ENCODE peak calls at places on chromosomes 12 and 14, in four cellular contexts. I, X, M and J are unnamed samples.
A peak's percentile ranks its signal among the peaks of the same experiment; 100 is the strongest.

GRCh38 chr12:4011597-4011996 is 138.4 kb upstream of the PARP11 start:
- DNase-seq in M (no peak), X (peak; percentile 98), I (no peak), J (no peak)

GRCh38 chr12:101501410-101502045 is 26.4 kb downstream of the SPIC start:
- DNase-seq in X (no peak), M (no peak), I (no peak), J (no peak)

GRCh38 chr14:28867571-28867970 is 101.0 kb downstream of the FOXG1 start:
- DNase-seq in X (no peak), I (no peak), M (no peak), J (no peak)

GRCh38 chr14:93375673-93376156 is 28.7 kb downstream of the COX8C start:
- DNase-seq in I (no peak), X (no peak), M (peak; percentile 86), J (no peak)

GRCh38 chr12:113594967-113595366 is 123.3 kb upstream of the LHX5 start:
- DNase-seq in X (no peak), I (no peak), M (no peak), J (no peak)

GRCh38 chr12:22858849-22859569 is 234.0 kb downstream of the ETNK1 start:
- DNase-seq in X (no peak), I (no peak), M (no peak), J (no peak)

GRCh38 chr12:40049268-40049667 is 56.6 kb downstream of the SLC2A13 start:
- DNase-seq in I (no peak), M (no peak), X (no peak), J (no peak)

GRCh38 chr12:114809132-114809531 is 125.2 kb upstream of the TBX3 start:
- DNase-seq in X (no peak), I (no peak), M (no peak), J (no peak)

GRCh38 chr12:56271031-56271430 is 4.3 kb downstream of the COQ10A start:
- DNase-seq in X (no peak), M (no peak), I (peak; percentile 58), J (peak; percentile 45)

GRCh38 chr12:27003421-27004311 is 10.5 kb downstream of the TM7SF3 start:
- DNase-seq in I (no peak), X (no peak), M (no peak), J (no peak)

GRCh38 chr12:93335603-93336162 is 42.0 kb upstream of the NUDT4 start:
- DNase-seq in I (no peak), X (no peak), M (no peak), J (no peak)

GRCh38 chr12:98260276-98260675 is 255.1 kb upstream of the TMPO start:
- DNase-seq in I (no peak), X (no peak), M (no peak), J (no peak)

GRCh38 chr12:103560604-103561101 is 26.4 kb upstream of the STAB2 start:
- DNase-seq in M (no peak), I (no peak), X (peak; percentile 72), J (no peak)

GRCh38 chr14:99356031-99356430 is 84.0 kb upstream of the BCL11B start:
- DNase-seq in X (no peak), M (no peak), I (no peak), J (no peak)

GRCh38 chr14:87148655-87149054 is 844.3 kb downstream of the GALC start:
- DNase-seq in M (no peak), I (no peak), X (no peak), J (no peak)

GRCh38 chr12:19227880-19228210 is 98.3 kb downstream of the PLEKHA5 start:
- DNase-seq in M (no peak), X (no peak), I (no peak), J (no peak)

GRCh38 chr12:65853489-65854157 is 29.3 kb downstream of the HMGA2 start:
- DNase-seq in M (no peak), X (no peak), I (no peak), J (no peak)

GRCh38 chr12:58346032-58346632 is 404.8 kb downstream of the ATP23 start:
- DNase-seq in X (peak; percentile 4), I (peak; percentile 17), M (no peak), J (peak; percentile 31)

GRCh38 chr12:132123970-132124765 is 20.0 kb downstream of the DDX51 start:
- DNase-seq in M (no peak), I (no peak), X (no peak), J (no peak)

GRCh38 chr12:130816055-130816454 is 23.0 kb downstream of the STX2 start:
- DNase-seq in I (no peak), M (no peak), X (no peak), J (no peak)

GRCh38 chr14:31405599-31406251 is 14.6 kb downstream of the HEATR5A start:
- DNase-seq in M (no peak), X (no peak), I (peak; percentile 17), J (no peak)

GRCh38 chr12:26830783-26831601 is 2.0 kb downstream of the ITPR2 start:
- DNase-seq in I (no peak), M (no peak), X (no peak), J (no peak)

GRCh38 chr12:3920378-3921141 is 47.4 kb upstream of the PARP11 start:
- DNase-seq in I (no peak), X (peak; percentile 66), M (no peak), J (peak; percentile 18)

GRCh38 chr12:89138048-89138852 is 214.1 kb downstream of the DUSP6 start:
- DNase-seq in X (no peak), I (no peak), M (no peak), J (peak; percentile 16)

GRCh38 chr12:94679554-94679953 is 29.2 kb upstream of the TMCC3 start:
- DNase-seq in X (no peak), M (no peak), I (no peak), J (no peak)

GRCh38 chr12:24948452-24948815 is 467 bp downstream of the BCAT1 start:
- DNase-seq in M (peak; percentile 73), X (no peak), I (peak; percentile 48), J (peak; percentile 32)

GRCh38 chr12:131407221-131408035 is 303.5 kb upstream of the SFSWAP start:
- DNase-seq in X (no peak), I (no peak), M (no peak), J (no peak)

GRCh38 chr14:87628129-87628528 is 364.9 kb downstream of the GALC start:
- DNase-seq in X (peak; percentile 1), M (no peak), I (no peak), J (no peak)

GRCh38 chr12:104604995-104605675 is 148.4 kb downstream of the CHST11 start:
- DNase-seq in M (no peak), I (no peak), X (no peak), J (no peak)

GRCh38 chr12:57772429-57773322 is at the start of gene EEF1AKMT3:
- DNase-seq in X (peak; percentile 35), M (no peak), I (peak; percentile 80), J (peak; percentile 67)

GRCh38 chr12:15956413-15957185 is 45.5 kb downstream of the DERA start:
- DNase-seq in M (no peak), I (no peak), X (no peak), J (no peak)

GRCh38 chr12:51692016-51692415 is 101.0 kb downstream of the SCN8A start:
- DNase-seq in M (no peak), X (no peak), I (no peak), J (no peak)

GRCh38 chr14:32694795-32695449 is 243.8 kb upstream of the NPAS3 start:
- DNase-seq in M (no peak), X (no peak), I (no peak), J (no peak)
- TF ChIP-seq TARDBP in M (no peak), X (no peak), I (no peak), J (no peak)

GRCh38 chr14:67833403-67833802 is 13.8 kb downstream of the RAD51B start:
- DNase-seq in I (no peak), X (no peak), M (no peak), J (no peak)

GRCh38 chr14:67835596-67835995 is 16.0 kb downstream of the RAD51B start:
- DNase-seq in I (no peak), X (peak; percentile 27), M (no peak), J (no peak)

GRCh38 chr14:67831122-67831521 is 11.5 kb downstream of the RAD51B start:
- DNase-seq in I (no peak), M (no peak), X (no peak), J (no peak)

DNA sequence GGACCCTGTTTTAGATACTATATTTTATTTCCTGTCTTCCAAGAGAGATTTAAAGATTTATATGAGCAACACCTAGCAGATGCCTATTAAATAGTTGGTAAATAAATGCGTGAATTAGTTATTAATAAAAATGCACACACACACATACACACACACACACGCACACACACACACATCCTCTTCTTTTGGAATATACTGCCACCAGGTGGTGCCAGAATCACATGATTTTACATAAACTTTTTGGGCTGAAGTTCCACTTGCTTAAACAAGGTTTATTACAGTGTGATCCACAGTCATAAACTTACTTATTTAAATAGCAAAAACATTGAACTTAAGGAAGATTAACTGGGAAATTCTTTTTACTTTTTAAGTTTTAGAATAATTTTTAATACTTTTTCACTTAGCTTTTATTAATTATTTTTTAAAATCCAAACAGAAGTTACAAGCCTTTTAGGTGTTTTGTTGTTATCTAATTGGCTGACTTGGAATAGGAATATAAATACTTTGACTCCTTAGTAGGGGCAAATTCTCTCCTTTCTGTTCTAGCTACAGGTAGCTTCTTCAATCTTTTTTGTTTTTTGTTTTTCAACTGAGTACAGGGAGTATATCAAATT is 17.5 kb downstream of the RAD51B start:
- DNase-seq in I (peak; percentile 67), X (peak; percentile 74), M (peak; percentile 34), J (peak; percentile 18)
- TF ChIP-seq FOXK2 in I (no peak), X (no peak), M (no peak), J (no peak)

GRCh38 chr14:96801931-96802330 is 4.7 kb downstream of the VRK1 start:
- DNase-seq in M (no peak), I (no peak), X (no peak), J (no peak)
- TF ChIP-seq TARDBP in M (no peak), I (no peak), X (no peak), J (no peak)

DNA sequence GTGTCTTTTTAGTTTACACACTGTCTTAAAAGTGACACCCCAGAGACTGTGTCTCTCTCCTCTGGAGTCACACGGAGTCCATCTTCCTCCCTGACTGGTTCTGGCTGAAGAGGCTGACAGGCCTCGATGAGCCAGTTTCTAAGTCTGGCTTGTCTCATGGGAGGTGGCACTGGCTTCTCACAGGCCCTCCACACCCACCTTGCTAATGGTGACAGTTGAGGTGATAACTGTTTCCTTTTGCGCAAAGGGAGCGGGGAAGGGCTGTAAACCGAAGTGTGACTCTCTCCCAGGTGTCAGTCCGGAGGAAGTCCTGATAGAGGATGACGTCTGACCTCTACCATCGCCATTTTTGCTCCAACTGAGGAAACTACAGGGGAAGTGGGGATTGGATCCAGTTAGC is 30.2 kb downstream of the KCTD10 start:
- DNase-seq in I (no peak), X (no peak), M (no peak), J (no peak)
- TF ChIP-seq FOXK2 in I (no peak), X (no peak), M (no peak), J (no peak)